ENCODE peak calls at places on chromosome 20, in six cellular contexts. V is GF-D8, K is NCI-H1436, T is germinal center, L is astrocyte of the spinal cord, O is body of pancreas. N is an unnamed sample.

GRCh38 chr20:45892828-45893500 is 1.8 kb downstream of the CTSA start:
- DNase-seq in V (peak), K (no peak), O (no peak), T (no peak), L (no peak), N (no peak)

GRCh38 chr20:25077610-25078169 is 4.3 kb downstream of the VSX1 start:
- DNase-seq in L (no peak), K (no peak), O (no peak), T (no peak), V (no peak), N (peak)

GRCh38 chr20:57791946-57792328 is 82.1 kb upstream of the PMEPA1 start:
- DNase-seq in T (no peak), V (no peak), L (no peak), K (no peak), O (no peak), N (no peak)

GRCh38 chr20:33838035-33838864 is 27.1 kb downstream of the CHMP4B start:
- DNase-seq in O (no peak), K (no peak), T (no peak), V (no peak), L (no peak), N (no peak)

GRCh38 chr20:46206025-46206424 is 87.9 kb downstream of the CD40 start:
- DNase-seq in L (no peak), O (no peak), T (no peak), V (peak), K (no peak), N (no peak)

GRCh38 chr20:37326666-37327065 is 19.3 kb upstream of the SRC start:
- DNase-seq in K (no peak), L (no peak), V (no peak), T (no peak), O (no peak), N (peak)

GRCh38 chr20:21240394-21240793 is 62.7 kb upstream of the XRN2 start:
- DNase-seq in K (no peak), V (no peak), L (no peak), T (no peak), O (no peak), N (no peak)

GRCh38 chr20:56974499-56975250 is 291.8 kb downstream of the BMP7 start:
- DNase-seq in L (peak), K (no peak), V (no peak), O (peak), T (peak), N (peak)

GRCh38 chr20:61891916-61892649 is 173.6 kb downstream of the TAF4 start:
- DNase-seq in O (no peak), K (no peak), V (no peak), L (no peak), T (no peak), N (no peak)

GRCh38 chr20:20743511-20744169 is 31.2 kb upstream of the RALGAPA2 start:
- DNase-seq in L (peak), K (peak), T (no peak), O (peak), V (peak), N (peak)

N was measured in D341Med.